ENCODE peak calls at places on chromosomes 2 and 18, in six cellular contexts. P is upper lobe of left lung, D is GM12892, Y is breast epithelium, L is spleen, B is transverse colon. F is an unnamed sample.

GRCh38 chr2:98471402-98472131 is 26.9 kb downstream of the INPP4A start:
- DNase-seq in P (no peak), D (no peak), Y (no peak), L (no peak), B (no peak), F (no peak)

GRCh38 chr2:168030862-168031624 is 216.4 kb downstream of the STK39 start:
- DNase-seq in P (no peak), D (no peak), Y (no peak), L (no peak), B (no peak), F (no peak)

GRCh38 chr2:192236136-192236535 is 41.4 kb upstream of the TMEFF2 start:
- DNase-seq in P (no peak), D (no peak), Y (no peak), L (no peak), B (no peak), F (no peak)

GRCh38 chr18:74996055-74996454 is 212.9 kb downstream of the PTGR3 start:
- DNase-seq in P (no peak), D (no peak), Y (no peak), L (no peak), B (no peak), F (no peak)

GRCh38 chr2:133705287-133705686 is 137.0 kb upstream of the NCKAP5 start:
- DNase-seq in P (no peak), D (no peak), Y (no peak), L (no peak), B (no peak), F (no peak)

GRCh38 chr2:109386004-109386695 is 227.6 kb downstream of the SEPTIN10 start:
- DNase-seq in P (no peak), D (no peak), Y (no peak), L (peak; percentile 49), B (no peak), F (no peak)

GRCh38 chr2:133489146-133489545 is 79.1 kb downstream of the NCKAP5 start:
- DNase-seq in P (no peak), D (no peak), Y (no peak), L (no peak), B (no peak), F (no peak)

GRCh38 chr2:150351922-150352321 is 135.5 kb downstream of the RND3 start:
- DNase-seq in P (no peak), D (no peak), Y (no peak), L (no peak), B (no peak), F (no peak)

GRCh38 chr18:58272209-58272608 is 228.2 kb downstream of the NEDD4L start:
- DNase-seq in P (no peak), D (no peak), Y (no peak), L (no peak), B (no peak), F (no peak)

GRCh38 chr18:58269931-58270330 is 225.9 kb downstream of the NEDD4L start:
- DNase-seq in P (no peak), D (no peak), Y (peak; percentile 49), L (no peak), B (no peak), F (peak; percentile 80)

GRCh38 chr18:58268849-58269248 is 224.8 kb downstream of the NEDD4L start:
- DNase-seq in P (no peak), D (no peak), Y (peak; percentile 59), L (no peak), B (no peak), F (no peak)

GRCh38 chr18:58271770-58272169 is 227.7 kb downstream of the NEDD4L start:
- DNase-seq in P (no peak), D (no peak), Y (no peak), L (no peak), B (no peak), F (no peak)

DNA sequence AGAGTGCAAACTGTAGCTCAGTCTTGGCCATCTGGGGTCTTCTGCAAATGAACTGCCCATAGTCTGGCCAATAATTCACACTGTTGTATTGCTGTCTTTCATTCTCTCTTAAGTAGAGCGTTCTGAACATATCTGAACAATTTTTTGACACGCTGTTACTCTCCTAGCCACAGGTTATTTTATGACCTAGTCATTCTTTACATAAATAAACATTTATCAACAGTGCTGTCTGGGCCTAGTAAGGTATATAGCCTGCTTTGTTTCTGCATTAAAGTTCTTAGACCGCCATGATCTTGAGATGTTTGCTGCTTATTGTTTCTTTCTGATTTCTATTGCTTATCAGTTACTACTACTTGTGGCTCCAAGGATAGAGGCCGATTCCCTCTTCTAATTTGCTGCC is 226.4 kb downstream of the NEDD4L start:
- DNase-seq in P (no peak), D (no peak), Y (no peak), L (no peak), B (no peak), F (no peak)
- TF ChIP-seq POLR2A in P (peak; percentile 6), D (no peak), Y (no peak), L (no peak), B (no peak), F (no peak)

GRCh38 chr2:226427538-226428307 is 371.9 kb downstream of the IRS1 start:
- DNase-seq in P (no peak), D (no peak), Y (no peak), L (no peak), B (no peak), F (no peak)
- TF ChIP-seq POLR2AphosphoS5 in P (no peak), D (no peak), Y (no peak), L (no peak), B (no peak), F (no peak)

DNA sequence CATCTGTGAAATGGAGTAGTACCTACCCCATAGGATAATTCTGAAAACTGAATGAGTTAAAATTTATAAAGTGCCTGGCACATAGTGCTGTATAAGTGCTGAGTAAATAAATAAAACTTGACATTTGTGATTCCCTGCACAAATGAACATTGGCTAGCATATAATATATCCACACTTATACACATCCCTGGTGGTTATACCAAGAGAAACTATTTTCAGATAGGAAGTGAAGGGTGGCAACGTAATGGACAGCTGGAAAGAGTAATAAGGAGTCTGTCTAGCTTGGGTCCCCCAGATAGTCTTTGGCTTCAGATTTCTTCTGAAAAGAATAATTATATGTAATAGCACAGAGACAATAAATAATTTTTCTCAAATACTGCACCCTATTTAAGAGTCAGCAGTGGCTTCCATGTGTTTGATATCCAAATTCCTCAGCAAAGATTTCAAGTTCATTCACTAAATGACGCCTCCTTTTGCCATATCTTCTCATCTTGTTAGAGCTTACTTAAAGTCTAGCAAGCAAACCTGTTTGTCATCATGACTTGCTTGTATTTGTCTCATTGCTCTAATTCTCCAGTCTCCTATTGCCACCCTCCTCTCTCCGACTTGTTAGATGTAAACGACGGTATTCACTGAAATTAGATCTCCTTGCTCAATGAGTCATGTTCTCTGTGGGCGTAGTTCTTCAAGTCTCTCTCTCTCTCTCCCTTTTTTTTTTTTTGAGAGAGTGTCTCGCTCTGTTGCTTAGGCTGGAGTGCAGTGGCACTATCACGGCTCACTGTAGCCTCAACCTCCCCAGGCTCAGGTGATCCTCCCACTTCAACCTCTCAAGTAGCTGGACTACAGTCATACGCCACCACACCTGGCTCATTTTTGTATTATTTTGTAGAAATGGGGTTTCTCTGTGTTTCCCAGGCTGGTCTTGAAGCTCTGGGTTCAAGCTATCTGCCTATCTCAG is 8.7 kb upstream of the ADGRF3 start:
- DNase-seq in P (no peak), D (no peak), Y (no peak), L (no peak), B (no peak), F (peak; percentile 20)
- TF ChIP-seq POLR2A in P (no peak), D (no peak), Y (no peak), L (no peak), B (no peak), F (peak; percentile 14)

GRCh38 chr18:59518705-59519104 is 159.6 kb upstream of the LMAN1 start:
- DNase-seq in P (no peak), D (no peak), Y (no peak), L (no peak), B (no peak), F (no peak)

GRCh38 chr18:59516356-59517155 is 157.5 kb upstream of the LMAN1 start:
- DNase-seq in P (no peak), D (no peak), Y (no peak), L (no peak), B (peak; percentile 16), F (no peak)

GRCh38 chr18:59515147-59515546 is 156.1 kb upstream of the LMAN1 start:
- DNase-seq in P (no peak), D (no peak), Y (no peak), L (no peak), B (no peak), F (no peak)

GRCh38 chr18:59520569-59520968 is 161.5 kb upstream of the LMAN1 start:
- DNase-seq in P (no peak), D (no peak), Y (no peak), L (no peak), B (no peak), F (no peak)

DNA sequence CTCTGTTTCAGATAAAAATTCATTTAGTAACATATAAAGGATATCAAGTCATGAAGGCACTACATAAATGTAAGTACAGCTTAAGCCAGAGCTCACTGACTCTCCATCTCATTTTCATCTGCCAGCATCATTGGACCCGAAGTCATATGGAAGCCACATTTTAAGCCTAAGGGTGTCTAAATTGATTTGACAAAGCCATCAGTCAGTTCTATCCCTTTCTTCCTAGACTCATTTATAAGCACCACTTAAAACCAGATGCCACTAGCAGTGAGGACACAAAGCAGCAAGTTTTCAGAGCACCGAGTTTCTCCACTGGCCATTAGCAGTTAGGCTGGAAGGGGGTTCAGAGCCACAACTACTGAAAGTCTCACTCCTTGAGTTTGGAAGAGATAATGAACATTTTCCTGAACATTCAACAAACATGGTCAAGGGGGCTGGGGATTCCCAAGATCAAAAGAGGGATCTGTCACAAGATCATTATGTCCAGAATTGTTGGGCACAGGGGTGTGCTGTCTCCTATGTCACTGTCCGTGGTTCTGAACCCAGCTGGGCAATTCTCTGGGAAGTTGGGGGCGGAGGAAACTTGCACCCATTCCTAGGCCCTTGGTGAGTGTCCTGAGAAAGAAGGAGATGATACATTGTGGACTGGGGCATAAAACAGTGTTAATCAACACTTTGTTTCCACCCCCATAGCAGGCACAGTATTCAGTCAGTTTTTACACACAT is 158.5 kb upstream of the LMAN1 start:
- DNase-seq in P (no peak), D (no peak), Y (no peak), L (no peak), B (no peak), F (no peak)
- TF ChIP-seq POLR2AphosphoS5 in P (no peak), D (no peak), Y (no peak), L (no peak), B (no peak), F (no peak)

DNA sequence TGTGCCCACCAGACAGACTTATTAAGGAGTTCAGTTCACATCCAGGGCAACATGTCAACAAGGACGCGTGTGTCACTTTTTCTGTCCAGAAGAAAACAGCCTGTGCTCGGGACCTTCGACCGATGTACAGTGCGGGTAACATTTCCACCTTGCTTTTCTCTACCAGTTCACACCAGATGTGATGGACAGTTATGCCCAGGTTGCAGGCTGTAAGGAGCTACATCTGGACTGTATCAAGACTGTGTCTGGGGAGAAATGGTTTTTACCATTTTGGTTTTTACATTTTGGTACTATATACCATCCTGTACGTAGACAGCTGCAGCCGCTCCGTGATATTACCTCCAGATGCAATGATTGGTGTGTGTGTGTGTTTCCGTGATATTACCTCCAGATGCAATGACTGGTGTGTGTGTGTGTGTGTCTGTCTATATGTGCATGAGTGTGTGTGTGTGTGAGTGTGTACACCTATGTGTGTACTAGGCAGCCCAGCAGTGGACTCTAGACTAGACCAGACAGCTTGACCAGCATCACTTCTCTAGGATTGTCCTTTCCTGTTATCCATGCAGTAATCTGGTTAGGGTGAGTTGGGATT is 118.0 kb downstream of the COL6A3 start:
- DNase-seq in P (no peak), D (no peak), Y (no peak), L (no peak), B (no peak), F (no peak)
- TF ChIP-seq POLR2A in P (no peak), D (no peak), Y (no peak), L (no peak), B (no peak), F (no peak)

GRCh38 chr2:155748126-155748525 is 584.4 kb downstream of the NR4A2 start:
- DNase-seq in P (no peak), D (no peak), Y (no peak), L (no peak), B (no peak), F (no peak)
- TF ChIP-seq POLR2AphosphoS5 in P (no peak), D (no peak), Y (no peak), L (no peak), B (no peak), F (no peak)

F was measured in prostate gland.